ENCODE peak calls at places on chromosome 19, in nine cellular contexts. S, I, Q, T, Z, K, J, A and E are unnamed samples.

GRCh38 chr19:31519216-31519615 is 170.0 kb upstream of the TSHZ3 start:
- DNase-seq in S (no peak), Q (no peak), K (no peak), J (no peak), I (no peak), T (no peak), Z (no peak), A (no peak), E (no peak)

GRCh38 chr19:46481187-46481586 is 9.8 kb upstream of the PNMA8A start:
- DNase-seq in A (no peak), T (peak), Q (no peak), I (no peak), Z (no peak), S (no peak), J (no peak), K (no peak), E (no peak)

GRCh38 chr19:5695649-5696195 is 5.6 kb downstream of the RPL36 start:
- DNase-seq in K (no peak), Q (no peak), Z (no peak), I (no peak), S (no peak), J (no peak), A (no peak), T (no peak), E (no peak)

GRCh38 chr19:1001538-1002166 is 1.4 kb downstream of the GRIN3B start:
- DNase-seq in T (no peak), J (no peak), Z (peak), A (peak), K (no peak), S (no peak), I (no peak), Q (peak), E (peak)

GRCh38 chr19:28785961-28786360 is 427.0 kb downstream of the UQCRFS1 start:
- DNase-seq in K (no peak), A (no peak), Q (no peak), J (no peak), I (no peak), Z (no peak), T (no peak), S (no peak), E (peak)

GRCh38 chr19:1473056-1473400 is 6.0 kb downstream of the C19orf25 start:
- DNase-seq in J (no peak), Q (no peak), I (no peak), Z (no peak), S (no peak), T (no peak), A (no peak), K (no peak), E (no peak)

GRCh38 chr19:38386300-38386967 is 1.4 kb downstream of the GGN start:
- DNase-seq in S (no peak), A (no peak), J (no peak), I (no peak), Q (no peak), T (no peak), K (no peak), Z (peak), E (no peak)

GRCh38 chr19:17184381-17184841 is 30.7 kb upstream of the USE1 start:
- DNase-seq in T (no peak), A (no peak), S (no peak), J (no peak), Q (no peak), K (no peak), Z (no peak), I (no peak), E (no peak)

GRCh38 chr19:38321646-38322323 is 2.1 kb downstream of the KCNK6 start:
- DNase-seq in Q (no peak), J (no peak), S (peak), Z (no peak), I (no peak), A (no peak), T (no peak), K (peak), E (no peak)

GRCh38 chr19:18450934-18451836 is 13.3 kb upstream of the ISYNA1 start:
- DNase-seq in T (peak), A (peak), K (peak), Z (peak), I (peak), Q (peak), J (no peak), S (peak), E (peak)

GRCh38 chr19:38700350-38700932 is 43.8 kb downstream of the CAPN12 start:
- DNase-seq in A (no peak), K (no peak), S (no peak), T (no peak), Q (no peak), Z (no peak), I (no peak), J (no peak), E (no peak)

GRCh38 chr19:58056261-58056660 is 2.8 kb upstream of the ZNF135 start:
- DNase-seq in S (no peak), K (no peak), I (no peak), J (no peak), Q (no peak), T (no peak), Z (no peak), A (no peak), E (no peak)

GRCh38 chr19:13764821-13765394 is 586 bp downstream of the MRI1 start:
- DNase-seq in A (peak), T (no peak), Q (peak), K (peak), I (peak), S (no peak), Z (peak), J (no peak), E (no peak)

GRCh38 chr19:13835791-13836723 is 40.8 kb downstream of the ZSWIM4 start:
- DNase-seq in J (no peak), I (peak), A (no peak), Z (no peak), S (no peak), T (peak), K (peak), Q (peak), E (no peak)

GRCh38 chr19:48495391-48495790 is 16.2 kb downstream of the LMTK3 start:
- DNase-seq in A (no peak), K (no peak), I (no peak), T (no peak), S (no peak), Q (peak), J (no peak), Z (no peak), E (no peak)

GRCh38 chr19:27909861-27910260 is 1303.1 kb downstream of the UQCRFS1 start:
- DNase-seq in Z (no peak), T (no peak), Q (no peak), J (no peak), S (no peak), A (no peak), K (no peak), I (no peak), E (no peak)

GRCh38 chr19:32373614-32374295 is 28.3 kb downstream of the ZNF507 start:
- DNase-seq in Z (peak), J (peak), I (no peak), K (peak), Q (no peak), A (no peak), S (peak), T (peak), E (peak)

DNA sequence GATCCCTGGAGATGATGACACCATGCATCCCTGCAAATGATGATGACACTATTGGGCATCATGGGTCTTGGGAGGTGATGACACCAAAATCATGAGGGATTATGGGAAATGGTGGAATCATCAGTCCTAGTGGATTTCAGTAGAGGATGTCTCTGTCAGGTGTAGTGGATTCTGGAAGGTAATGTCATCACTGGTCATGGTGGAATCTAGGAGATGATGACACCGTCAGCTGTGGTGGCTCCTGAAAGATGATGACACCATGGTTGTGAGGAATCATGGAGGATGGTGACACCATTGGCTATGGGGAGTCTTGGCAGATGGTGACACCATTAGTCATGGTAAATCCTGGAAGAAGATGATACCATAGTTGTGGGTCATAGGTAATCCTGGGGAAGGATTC is 11.9 kb downstream of the SHISA7 start:
- DNase-seq in Z (no peak), K (no peak), T (no peak), J (no peak), S (no peak), I (no peak), A (no peak), Q (no peak), E (no peak)
- TF ChIP-seq CTCF in Z (no peak), K (no peak), T (no peak), J (no peak), S (no peak), I (no peak), A (no peak), Q (no peak), E (no peak)

GRCh38 chr19:35320285-35320706 is 8.7 kb upstream of the CD22 start:
- DNase-seq in K (no peak), I (no peak), S (no peak), T (no peak), J (no peak), A (no peak), Q (peak), Z (no peak), E (no peak)
- H3K4me3 ChIP-seq in K (no peak), I (no peak), S (no peak), T (no peak), J (no peak), A (no peak), Q (no peak), Z (no peak), E (no peak)

GRCh38 chr19:6773323-6773931 is 919 bp downstream of the VAV1 start:
- DNase-seq in K (peak), I (no peak), Q (peak), Z (peak), A (no peak), S (no peak), J (no peak), T (no peak), E (no peak)

GRCh38 chr19:6774821-6775707 is 2.6 kb downstream of the VAV1 start:
- DNase-seq in A (no peak), Q (peak), I (no peak), T (no peak), S (no peak), K (peak), J (no peak), Z (no peak), E (peak)

GRCh38 chr19:6769006-6769637 is 1.9 kb upstream of the SH2D3A start:
- DNase-seq in K (no peak), J (no peak), I (no peak), S (no peak), Q (peak), T (no peak), A (peak), Z (peak), E (peak)

GRCh38 chr19:6772866-6773322 is 386 bp downstream of the VAV1 start:
- DNase-seq in S (no peak), Q (no peak), I (no peak), A (no peak), J (no peak), K (no peak), T (no peak), Z (no peak), E (no peak)

GRCh38 chr19:6772028-6772865 is at the start of gene VAV1:
- DNase-seq in S (peak), Q (peak), A (peak), T (no peak), Z (peak), J (no peak), I (peak), K (peak), E (no peak)
- TF ChIP-seq CTCF in S (no peak), Q (peak), A (no peak), T (no peak), Z (peak), J (no peak), I (no peak), K (no peak), E (no peak)

DNA sequence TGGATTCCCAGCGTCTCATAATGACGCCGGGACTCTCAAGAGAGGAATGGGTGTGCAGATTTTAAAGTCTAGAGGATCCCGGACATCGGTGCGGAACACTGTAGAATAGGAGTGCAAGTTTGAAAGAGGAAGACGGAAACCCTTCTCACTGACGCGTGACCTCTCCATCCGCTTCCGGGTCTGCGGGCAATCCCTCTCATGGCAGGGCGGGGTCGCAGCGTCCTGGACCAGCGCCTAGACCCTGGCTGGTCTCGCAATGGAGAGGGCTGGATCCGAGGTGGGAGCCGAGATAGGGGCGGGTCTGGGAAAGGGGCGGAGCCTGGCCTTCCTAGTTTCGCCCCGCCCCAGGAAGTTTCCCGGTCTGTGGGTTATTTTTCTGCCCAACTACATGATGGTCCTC is 4.6 kb upstream of the ZNF845 start:
- DNase-seq in I (peak), T (peak), Q (no peak), S (peak), J (no peak), A (peak), K (peak), Z (peak), E (peak)
- H3K4me3 ChIP-seq in I (peak), T (no peak), Q (no peak), S (no peak), J (no peak), A (no peak), K (no peak), Z (no peak), E (no peak)